ENCODE peak calls at places on chromosomes 7 and 10, in five cellular contexts. F, T, Y, P and U are unnamed samples.

GRCh38 chr7:36545291-36545690 is 155.6 kb downstream of the ANLN start:
- DNase-seq in F (no peak), T (no peak), Y (no peak), P (no peak), U (no peak)

GRCh38 chr7:92634924-92635519 is 44.8 kb upstream of the FAM133B start:
- DNase-seq in F (no peak), T (no peak), Y (peak), P (peak), U (no peak)

GRCh38 chr7:111409714-111410422 is 152.4 kb downstream of the IMMP2L start:
- DNase-seq in F (no peak), T (no peak), Y (peak), P (peak), U (no peak)

GRCh38 chr7:73702226-73702625 is 17.2 kb downstream of the STX1A start:
- DNase-seq in F (no peak), T (no peak), Y (no peak), P (no peak), U (no peak)

GRCh38 chr7:122143376-122143750 is 686 bp downstream of the AASS start:
- DNase-seq in F (no peak), T (peak), Y (peak), P (peak), U (no peak)

GRCh38 chr10:93235686-93236085 is 162.0 kb downstream of the CYP26A1 start:
- DNase-seq in F (no peak), T (no peak), Y (peak), P (peak), U (no peak)

GRCh38 chr10:118763202-118763988 is 8.6 kb upstream of the CACUL1 start:
- DNase-seq in F (no peak), T (no peak), Y (no peak), P (no peak), U (no peak)

GRCh38 chr7:38880454-38880853 is 28.5 kb downstream of the VPS41 start:
- DNase-seq in F (no peak), T (no peak), Y (no peak), P (no peak), U (no peak)

GRCh38 chr7:148894596-148894995 is 10.5 kb upstream of the EZH2 start:
- DNase-seq in F (no peak), T (no peak), Y (no peak), P (no peak), U (no peak)

GRCh38 chr7:12635830-12636229 is 51.6 kb upstream of the ARL4A start:
- DNase-seq in F (no peak), T (no peak), Y (peak), P (peak), U (no peak)

GRCh38 chr10:102101152-102101551 is 19.0 kb downstream of the LDB1 start:
- DNase-seq in F (no peak), T (no peak), Y (no peak), P (peak), U (no peak)

GRCh38 chr7:139886206-139886605 is 57.1 kb downstream of the TBXAS1 start:
- DNase-seq in F (no peak), T (no peak), Y (peak), P (no peak), U (no peak)

GRCh38 chr7:3397324-3397723 is 96.3 kb downstream of the SDK1 start:
- DNase-seq in F (no peak), T (no peak), Y (no peak), P (no peak), U (no peak)
- H2BK12ac ChIP-seq in F (no peak), T (no peak), Y (no peak), P (no peak), U (no peak)

GRCh38 chr10:72244573-72245038 is 28.5 kb upstream of the ASCC1 start:
- DNase-seq in F (no peak), T (no peak), Y (no peak), P (no peak), U (no peak)
- H4K8ac ChIP-seq in F (no peak), T (no peak), Y (peak), P (no peak), U (no peak)

GRCh38 chr7:98760201-98760651 is 109.6 kb downstream of the TMEM130 start:
- DNase-seq in F (no peak), T (no peak), Y (no peak), P (no peak), U (no peak)
- H2BK12ac ChIP-seq in F (no peak), T (no peak), Y (no peak), P (no peak), U (peak)

GRCh38 chr7:30594055-30594539 is 581 bp upstream of the GARS1 start:
- DNase-seq in F (peak), T (no peak), Y (no peak), P (no peak), U (peak)
- H4K8ac ChIP-seq in F (no peak), T (peak), Y (peak), P (peak), U (peak)

GRCh38 chr10:78342787-78343186 is 309.1 kb downstream of the RPS24 start:
- DNase-seq in F (peak), T (no peak), Y (no peak), P (no peak), U (peak)
- H2BK12ac ChIP-seq in F (no peak), T (no peak), Y (no peak), P (no peak), U (no peak)

GRCh38 chr7:132381742-132382472 is 194.4 kb downstream of the PLXNA4 start:
- DNase-seq in F (no peak), T (no peak), Y (no peak), P (no peak), U (no peak)
- H4K8ac ChIP-seq in F (no peak), T (no peak), Y (no peak), P (no peak), U (no peak)

DNA sequence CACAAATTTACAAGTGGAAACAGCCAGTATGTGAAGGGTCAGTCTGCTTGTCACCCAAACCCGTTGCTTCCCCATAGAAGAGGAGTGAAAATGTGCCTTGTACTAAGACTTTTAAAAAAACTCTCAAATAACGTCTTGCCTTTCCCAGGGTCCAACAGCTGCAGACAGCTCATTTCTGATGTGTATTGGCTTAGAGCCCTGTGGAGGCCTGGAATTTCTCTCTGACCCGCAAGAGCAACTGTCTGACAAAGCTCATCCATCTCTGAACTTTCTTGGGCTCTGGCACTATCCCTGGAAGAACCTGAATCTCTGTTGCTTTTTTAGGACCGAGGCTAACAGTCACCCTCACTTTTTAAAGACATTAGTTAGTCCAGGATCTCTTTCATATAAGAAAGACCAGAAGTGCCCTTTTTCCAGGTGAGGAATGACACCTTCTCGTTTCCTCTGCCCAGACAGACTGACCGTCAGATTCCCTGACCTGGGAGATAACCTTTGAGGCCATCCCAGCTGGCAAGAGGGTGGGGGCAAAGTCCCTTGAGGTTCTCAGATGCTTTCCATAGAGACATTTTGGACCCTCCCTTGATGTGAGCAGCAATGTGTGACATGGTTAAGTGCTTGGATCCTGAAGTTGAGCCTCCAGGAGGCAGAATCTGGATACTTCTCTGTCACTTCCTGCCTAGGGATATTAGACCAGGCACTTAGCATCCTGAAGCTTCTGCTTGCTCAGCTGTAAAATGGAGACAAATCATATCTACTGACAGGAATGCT is 4.4 kb upstream of the NODAL start:
- DNase-seq in F (peak), T (no peak), Y (peak), P (no peak), U (no peak)
- H2BK12ac ChIP-seq in F (no peak), T (no peak), Y (no peak), P (no peak), U (no peak)

DNA sequence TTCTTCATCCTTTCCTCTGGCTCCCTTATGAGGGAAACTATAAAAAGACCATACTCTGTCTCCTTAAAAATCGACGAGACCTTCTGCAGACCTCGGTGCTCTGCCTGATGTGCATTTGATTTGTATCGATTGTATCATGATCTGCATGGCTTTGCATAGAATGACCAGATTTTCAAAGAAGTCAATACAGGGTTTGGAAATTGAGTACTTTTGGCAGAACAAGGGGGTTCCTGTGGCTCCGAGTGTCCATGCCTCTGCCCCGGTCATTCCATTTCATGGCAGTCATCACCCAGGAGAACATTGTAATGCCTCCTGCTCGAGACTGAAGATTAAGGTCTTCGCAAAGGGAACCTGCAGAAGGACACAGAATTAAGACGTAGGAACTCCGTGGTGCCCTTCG is 685 bp downstream of the CASP2 start:
- DNase-seq in F (no peak), T (no peak), Y (peak), P (peak), U (no peak)
- H4K8ac ChIP-seq in F (no peak), T (no peak), Y (no peak), P (peak), U (no peak)

DNA sequence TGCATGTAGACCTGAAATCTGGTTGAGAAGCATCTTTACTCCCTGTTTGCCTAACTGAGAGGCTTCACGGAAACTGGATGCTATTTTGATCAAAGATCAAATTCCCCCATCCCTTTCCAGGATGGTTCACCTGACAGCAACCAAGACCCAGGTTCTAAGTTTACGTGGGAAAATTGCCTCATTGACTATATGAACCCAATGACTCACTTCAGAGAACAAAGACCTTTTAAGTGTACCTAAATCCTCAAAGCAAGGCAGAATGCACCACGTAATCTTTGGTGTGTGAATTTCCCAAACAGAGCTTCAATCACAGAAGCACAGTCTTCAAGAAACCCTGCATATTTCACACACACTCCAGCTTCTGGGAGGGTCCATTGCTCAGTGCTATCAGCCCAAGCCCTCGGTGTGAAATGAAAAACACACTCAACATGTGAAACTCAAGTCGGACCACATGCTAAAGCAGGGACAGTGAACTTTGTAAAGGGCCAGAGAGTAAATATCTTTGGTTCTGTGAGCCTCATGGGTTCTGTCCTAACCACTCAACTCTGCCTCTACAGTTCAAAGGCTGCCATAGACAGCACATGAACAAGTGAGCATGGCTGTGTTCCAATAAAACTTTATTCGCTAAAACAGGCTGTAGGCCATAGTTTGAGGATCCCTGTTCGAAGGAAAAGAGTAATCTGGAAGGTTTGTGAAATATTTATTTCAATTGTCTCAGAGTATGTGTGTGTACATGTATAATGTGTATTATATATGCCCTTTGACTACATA is 275.6 kb upstream of the FOXK1 start:
- DNase-seq in F (no peak), T (no peak), Y (no peak), P (no peak), U (no peak)
- H2BK12ac ChIP-seq in F (no peak), T (no peak), Y (no peak), P (no peak), U (no peak)

DNA sequence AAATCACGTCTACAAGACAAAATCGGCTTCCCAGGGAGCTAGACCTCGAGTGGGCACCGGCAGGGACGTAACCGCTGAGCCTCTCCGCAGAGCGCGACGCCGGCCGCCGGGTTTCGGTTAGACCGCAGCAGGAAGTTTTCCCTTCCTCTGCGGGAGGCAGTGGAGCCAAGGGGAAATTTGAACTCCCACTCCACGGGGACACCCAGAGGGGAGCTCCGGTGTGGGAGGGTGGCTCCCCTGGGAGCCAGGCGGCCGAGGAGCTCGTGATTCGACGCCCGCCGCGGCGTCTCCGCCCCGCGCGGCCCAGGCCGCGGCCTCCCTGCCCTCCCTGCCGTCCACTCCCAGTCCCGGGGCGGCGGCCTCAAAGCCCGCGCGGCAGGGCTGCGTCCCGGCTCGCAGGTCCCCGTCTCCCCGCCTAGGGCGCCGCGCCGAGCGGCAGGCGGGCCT is 418 bp downstream of the SYPL1 start:
- DNase-seq in F (no peak), T (no peak), Y (peak), P (peak), U (no peak)
- H4K8ac ChIP-seq in F (no peak), T (no peak), Y (peak), P (peak), U (peak)